ENCODE peak calls at places on chromosomes 6 and 20, in nine cellular contexts. One of them, this sample, is unnamed.

GRCh38 chr20:1876975-1877603 is 18.1 kb upstream of the SIRPA start:
- DNase-seq in brain microvascular endothelial cell: no peak
- DNase-seq in fibroblast of pulmonary artery: peak; percentile 46
- DNase-seq in tibial artery: no peak
- DNase-seq in tibial nerve: no peak
- DNase-seq in breast epithelium: no peak
- DNase-seq in mammary epithelial cell: no peak
- DNase-seq in HFF-Myc: no peak
- DNase-seq in bronchial epithelial cell: no peak
- DNase-seq in this sample: no peak

GRCh38 chr20:58097943-58098342 is 130.5 kb downstream of the ANKRD60 start:
- DNase-seq in brain microvascular endothelial cell: no peak
- DNase-seq in fibroblast of pulmonary artery: no peak
- DNase-seq in tibial artery: no peak
- DNase-seq in tibial nerve: no peak
- DNase-seq in breast epithelium: no peak
- DNase-seq in mammary epithelial cell: no peak
- DNase-seq in HFF-Myc: no peak
- DNase-seq in bronchial epithelial cell: no peak
- DNase-seq in this sample: no peak

GRCh38 chr20:58127731-58128130 is 100.7 kb downstream of the ANKRD60 start:
- DNase-seq in brain microvascular endothelial cell: peak; percentile 83
- DNase-seq in fibroblast of pulmonary artery: peak; percentile 79
- DNase-seq in tibial artery: peak; percentile 63
- DNase-seq in tibial nerve: peak; percentile 59
- DNase-seq in breast epithelium: peak; percentile 94
- DNase-seq in mammary epithelial cell: peak; percentile 99
- DNase-seq in HFF-Myc: peak; percentile 94
- DNase-seq in bronchial epithelial cell: peak; percentile 90
- DNase-seq in this sample: peak; percentile 85

GRCh38 chr6:136365781-136366354 is 76.2 kb upstream of the BCLAF1 start:
- DNase-seq in brain microvascular endothelial cell: no peak
- DNase-seq in fibroblast of pulmonary artery: no peak
- DNase-seq in tibial artery: peak; percentile 78
- DNase-seq in tibial nerve: peak; percentile 25
- DNase-seq in breast epithelium: peak; percentile 26
- DNase-seq in mammary epithelial cell: no peak
- DNase-seq in HFF-Myc: no peak
- DNase-seq in bronchial epithelial cell: no peak
- DNase-seq in this sample: peak; percentile 69

GRCh38 chr20:44118185-44119034 is 68.6 kb downstream of the JPH2 start:
- DNase-seq in brain microvascular endothelial cell: no peak
- DNase-seq in fibroblast of pulmonary artery: no peak
- DNase-seq in tibial artery: no peak
- DNase-seq in tibial nerve: no peak
- DNase-seq in breast epithelium: no peak
- DNase-seq in mammary epithelial cell: no peak
- DNase-seq in HFF-Myc: no peak
- DNase-seq in bronchial epithelial cell: no peak
- DNase-seq in this sample: no peak

GRCh38 chr6:132316970-132317369 is 84.3 kb downstream of the MOXD1 start:
- DNase-seq in brain microvascular endothelial cell: no peak
- DNase-seq in fibroblast of pulmonary artery: peak; percentile 12
- DNase-seq in tibial artery: no peak
- DNase-seq in tibial nerve: no peak
- DNase-seq in breast epithelium: no peak
- DNase-seq in mammary epithelial cell: no peak
- DNase-seq in HFF-Myc: no peak
- DNase-seq in bronchial epithelial cell: no peak
- DNase-seq in this sample: no peak

GRCh38 chr6:14711056-14711703 is 534.7 kb upstream of the JARID2 start:
- DNase-seq in brain microvascular endothelial cell: peak; percentile 97
- DNase-seq in fibroblast of pulmonary artery: peak; percentile 93
- DNase-seq in tibial artery: no peak
- DNase-seq in tibial nerve: no peak
- DNase-seq in breast epithelium: no peak
- DNase-seq in mammary epithelial cell: peak; percentile 78
- DNase-seq in HFF-Myc: peak; percentile 69
- DNase-seq in bronchial epithelial cell: peak; percentile 96
- DNase-seq in this sample: no peak

GRCh38 chr20:53216856-53217576 is 244.9 kb downstream of the TSHZ2 start:
- DNase-seq in brain microvascular endothelial cell: peak; percentile 0
- DNase-seq in fibroblast of pulmonary artery: peak; percentile 31
- DNase-seq in tibial artery: peak; percentile 68
- DNase-seq in tibial nerve: peak; percentile 63
- DNase-seq in breast epithelium: peak; percentile 58
- DNase-seq in mammary epithelial cell: peak; percentile 37
- DNase-seq in HFF-Myc: peak; percentile 2
- DNase-seq in bronchial epithelial cell: peak; percentile 10
- DNase-seq in this sample: peak; percentile 72

GRCh38 chr20:51338692-51339440 is 203.7 kb downstream of the NFATC2 start:
- DNase-seq in brain microvascular endothelial cell: peak; percentile 95
- DNase-seq in fibroblast of pulmonary artery: peak; percentile 66
- DNase-seq in tibial artery: no peak
- DNase-seq in tibial nerve: no peak
- DNase-seq in breast epithelium: no peak
- DNase-seq in mammary epithelial cell: no peak
- DNase-seq in HFF-Myc: no peak
- DNase-seq in bronchial epithelial cell: peak; percentile 73
- DNase-seq in this sample: no peak

DNA sequence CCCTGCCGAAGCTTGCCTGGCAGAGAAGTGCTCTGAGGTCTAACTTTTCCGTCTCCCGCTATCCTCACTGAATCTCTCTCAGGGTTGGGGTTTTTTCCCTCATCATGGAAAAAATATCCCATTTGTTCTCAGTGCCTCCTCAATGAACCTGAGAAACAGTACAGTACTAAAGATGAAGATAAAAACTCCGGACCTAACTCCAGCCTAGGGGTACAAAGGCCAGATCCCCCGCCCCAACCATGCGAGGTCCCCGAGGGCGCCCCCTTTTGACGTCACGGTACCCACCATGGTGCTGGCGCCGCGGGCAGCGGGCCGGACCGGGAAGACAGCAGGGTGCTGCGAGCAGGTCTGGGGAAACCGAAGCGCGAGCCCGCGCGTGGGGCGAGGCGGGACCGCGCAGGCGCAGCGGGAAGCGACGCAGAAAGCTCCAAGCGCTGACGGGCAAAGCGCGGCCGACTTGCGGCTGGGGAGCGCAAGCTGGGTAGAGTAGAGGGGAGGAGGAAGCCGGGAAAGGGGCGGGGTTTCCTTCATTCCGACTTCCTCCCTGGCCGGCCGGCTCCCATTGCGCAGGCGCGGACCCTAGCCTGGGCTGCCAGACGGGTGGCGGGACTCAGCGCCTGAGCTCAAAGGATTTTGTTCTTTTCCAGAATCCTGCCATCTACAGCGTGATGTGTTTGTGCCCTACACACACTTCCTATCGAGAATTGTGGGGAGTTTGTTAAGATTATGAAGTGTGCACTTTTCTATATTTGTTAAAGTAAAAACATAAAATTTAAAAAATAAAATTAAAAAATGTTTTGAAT is at the start of gene LSM2:
- DNase-seq in brain microvascular endothelial cell: peak; percentile 95
- DNase-seq in fibroblast of pulmonary artery: peak; percentile 98
- DNase-seq in tibial artery: peak; percentile 99
- DNase-seq in tibial nerve: peak; percentile 96
- DNase-seq in breast epithelium: peak; percentile 97
- DNase-seq in mammary epithelial cell: peak; percentile 93
- DNase-seq in HFF-Myc: peak; percentile 87
- DNase-seq in bronchial epithelial cell: peak; percentile 88
- DNase-seq in this sample: peak; percentile 98
- TF ChIP-seq CTCF in brain microvascular endothelial cell: peak; percentile 23
- TF ChIP-seq CTCF in fibroblast of pulmonary artery: no peak
- TF ChIP-seq CTCF in tibial artery: peak; percentile 17
- TF ChIP-seq CTCF in tibial nerve: peak; percentile 55
- TF ChIP-seq CTCF in breast epithelium: no peak
- TF ChIP-seq CTCF in mammary epithelial cell: no peak
- TF ChIP-seq CTCF in HFF-Myc: peak; percentile 35
- TF ChIP-seq CTCF in bronchial epithelial cell: peak; percentile 25
- TF ChIP-seq CTCF in this sample: no peak

GRCh38 chr6:30494275-30494990 is 5.1 kb downstream of the HLA-E start:
- DNase-seq in brain microvascular endothelial cell: no peak
- DNase-seq in fibroblast of pulmonary artery: no peak
- DNase-seq in tibial artery: no peak
- DNase-seq in tibial nerve: no peak
- DNase-seq in breast epithelium: no peak
- DNase-seq in mammary epithelial cell: no peak
- DNase-seq in HFF-Myc: no peak
- DNase-seq in bronchial epithelial cell: no peak
- DNase-seq in this sample: no peak

GRCh38 chr6:30493643-30494250 is 4.4 kb downstream of the HLA-E start:
- DNase-seq in brain microvascular endothelial cell: no peak
- DNase-seq in fibroblast of pulmonary artery: no peak
- DNase-seq in tibial artery: no peak
- DNase-seq in tibial nerve: no peak
- DNase-seq in breast epithelium: no peak
- DNase-seq in mammary epithelial cell: no peak
- DNase-seq in HFF-Myc: no peak
- DNase-seq in bronchial epithelial cell: no peak
- DNase-seq in this sample: no peak

GRCh38 chr6:30490031-30490876 is 945 bp downstream of the HLA-E start:
- DNase-seq in brain microvascular endothelial cell: peak; percentile 48
- DNase-seq in fibroblast of pulmonary artery: peak; percentile 65
- DNase-seq in tibial artery: peak; percentile 85
- DNase-seq in tibial nerve: peak; percentile 58
- DNase-seq in breast epithelium: peak; percentile 47
- DNase-seq in mammary epithelial cell: peak; percentile 60
- DNase-seq in HFF-Myc: no peak
- DNase-seq in bronchial epithelial cell: peak; percentile 47
- DNase-seq in this sample: peak; percentile 89

GRCh38 chr6:30489081-30490030 is at the start of gene HLA-E:
- DNase-seq in brain microvascular endothelial cell: peak; percentile 99
- DNase-seq in fibroblast of pulmonary artery: peak; percentile 100
- DNase-seq in tibial artery: peak; percentile 96
- DNase-seq in tibial nerve: peak; percentile 92
- DNase-seq in breast epithelium: peak; percentile 98
- DNase-seq in mammary epithelial cell: peak; percentile 99
- DNase-seq in HFF-Myc: peak; percentile 100
- DNase-seq in bronchial epithelial cell: peak; percentile 99
- DNase-seq in this sample: peak; percentile 97

DNA sequence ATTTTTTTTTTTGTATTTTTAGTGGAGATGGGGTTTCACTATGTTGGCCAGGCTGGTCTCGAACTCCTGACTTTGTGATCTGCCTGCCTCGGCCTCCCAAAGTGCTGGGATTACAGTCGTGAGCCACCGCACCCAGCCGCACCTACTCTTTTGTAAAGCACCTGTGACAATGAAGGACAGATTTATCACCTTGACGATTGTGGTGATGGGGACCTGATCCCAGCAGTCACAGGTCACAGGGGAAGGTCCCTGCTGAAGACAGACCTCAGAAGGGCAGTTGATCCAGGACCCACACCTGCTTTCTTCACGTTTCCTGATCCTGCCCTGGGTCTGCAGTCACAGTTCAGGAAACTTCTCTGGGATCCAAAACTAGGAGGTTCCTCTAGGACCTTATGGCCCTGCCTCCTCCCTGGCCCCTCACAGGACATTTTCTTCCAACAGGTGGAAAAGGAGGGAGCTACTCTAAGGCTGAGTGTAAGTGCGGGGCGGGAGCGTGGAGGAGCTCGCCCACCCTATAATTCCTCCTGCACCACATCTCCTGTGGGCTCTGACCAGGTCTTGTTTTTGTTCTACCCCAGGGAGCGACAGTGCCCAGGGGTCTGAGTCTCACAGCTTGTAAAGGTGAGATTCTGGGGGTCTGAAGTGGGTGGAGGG is 2.8 kb downstream of the HLA-E start:
- DNase-seq in brain microvascular endothelial cell: no peak
- DNase-seq in fibroblast of pulmonary artery: no peak
- DNase-seq in tibial artery: no peak
- DNase-seq in tibial nerve: no peak
- DNase-seq in breast epithelium: no peak
- DNase-seq in mammary epithelial cell: no peak
- DNase-seq in HFF-Myc: no peak
- DNase-seq in bronchial epithelial cell: no peak
- DNase-seq in this sample: no peak
- H3K4me3 ChIP-seq in brain microvascular endothelial cell: no peak overlapping the region
- H3K4me3 ChIP-seq in fibroblast of pulmonary artery: no peak overlapping the region
- H3K4me3 ChIP-seq in tibial artery: peak overlapping the region; percentile 77
- H3K4me3 ChIP-seq in tibial nerve: no peak overlapping the region
- H3K4me3 ChIP-seq in breast epithelium: peak overlapping the region; percentile 90
- H3K4me3 ChIP-seq in mammary epithelial cell: no peak overlapping the region
- H3K4me3 ChIP-seq in HFF-Myc: no peak overlapping the region
- H3K4me3 ChIP-seq in bronchial epithelial cell: no peak overlapping the region
- H3K4me3 ChIP-seq in this sample: peak overlapping the region; percentile 99

DNA sequence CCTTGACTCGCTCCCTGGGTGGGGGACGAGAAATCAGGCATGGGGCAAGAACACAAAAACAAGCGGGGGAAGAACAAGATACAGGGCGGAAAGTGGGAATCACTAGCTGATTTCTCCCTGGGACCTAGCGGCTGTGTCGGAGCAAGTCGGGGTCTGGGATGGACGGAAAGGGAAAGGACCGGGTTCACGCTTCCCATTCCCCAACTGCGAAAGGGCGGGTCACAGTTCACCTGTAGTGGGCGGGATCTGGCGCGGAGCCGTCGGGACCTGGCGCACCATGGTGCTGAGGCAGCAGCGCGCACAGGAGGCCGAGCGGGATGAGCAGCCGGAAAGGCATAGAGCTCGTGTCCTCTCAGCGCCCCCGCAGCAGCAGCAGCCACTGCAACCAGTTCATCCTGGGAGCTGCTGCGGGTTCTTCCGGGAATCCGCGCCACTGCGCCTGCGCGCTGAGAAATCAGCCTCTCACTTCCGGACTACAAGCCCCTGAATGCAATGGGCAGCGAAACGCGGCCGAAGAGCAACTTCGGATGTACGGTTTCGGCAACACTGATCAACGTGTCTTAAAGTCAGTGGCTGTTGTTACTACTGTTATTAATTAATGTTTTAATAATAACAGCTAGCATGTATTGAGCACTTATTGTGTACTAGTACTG is at the start of gene EDEM2:
- DNase-seq in brain microvascular endothelial cell: peak; percentile 96
- DNase-seq in fibroblast of pulmonary artery: peak; percentile 97
- DNase-seq in tibial artery: peak; percentile 96
- DNase-seq in tibial nerve: peak; percentile 81
- DNase-seq in breast epithelium: peak; percentile 89
- DNase-seq in mammary epithelial cell: peak; percentile 95
- DNase-seq in HFF-Myc: peak; percentile 88
- DNase-seq in bronchial epithelial cell: peak; percentile 94
- DNase-seq in this sample: peak; percentile 95
- TF ChIP-seq CTCF in brain microvascular endothelial cell: no peak
- TF ChIP-seq CTCF in fibroblast of pulmonary artery: no peak
- TF ChIP-seq CTCF in tibial artery: peak; percentile 14
- TF ChIP-seq CTCF in tibial nerve: peak; percentile 6
- TF ChIP-seq CTCF in breast epithelium: peak; percentile 12
- TF ChIP-seq CTCF in mammary epithelial cell: no peak
- TF ChIP-seq CTCF in HFF-Myc: no peak
- TF ChIP-seq CTCF in bronchial epithelial cell: no peak
- TF ChIP-seq CTCF in this sample: no peak

GRCh38 chr6:26016326-26017275 is 54.0 kb downstream of the TRIM38 start:
- DNase-seq in brain microvascular endothelial cell: no peak
- DNase-seq in fibroblast of pulmonary artery: peak; percentile 29
- DNase-seq in tibial artery: peak; percentile 67
- DNase-seq in tibial nerve: no peak
- DNase-seq in breast epithelium: no peak
- DNase-seq in mammary epithelial cell: peak; percentile 46
- DNase-seq in HFF-Myc: no peak
- DNase-seq in bronchial epithelial cell: peak; percentile 29
- DNase-seq in this sample: no peak
- H3K4me3 ChIP-seq in brain microvascular endothelial cell: peak overlapping the region; percentile 58
- H3K4me3 ChIP-seq in fibroblast of pulmonary artery: peak overlapping the region; percentile 51
- H3K4me3 ChIP-seq in tibial artery: peak overlapping the region; percentile 60
- H3K4me3 ChIP-seq in tibial nerve: peak overlapping the region; percentile 18
- H3K4me3 ChIP-seq in breast epithelium: peak overlapping the region; percentile 66
- H3K4me3 ChIP-seq in mammary epithelial cell: peak overlapping the region; percentile 48
- H3K4me3 ChIP-seq in HFF-Myc: peak overlapping the region; percentile 52
- H3K4me3 ChIP-seq in bronchial epithelial cell: peak overlapping the region; percentile 32
- H3K4me3 ChIP-seq in this sample: peak overlapping the region; percentile 48

This sample was measured in suprapubic skin.